ENCODE peak calls at places on chromosomes 12 and 14, in eight cellular contexts. J, K, Y, A, C, Q, W and V are unnamed samples.

GRCh38 chr12:45216297-45216982 is 545 bp downstream of the ANO6 start:
- DNase-seq in J (peak; percentile 48), K (no peak), Y (peak; percentile 47), A (peak; percentile 67), C (peak; percentile 30), Q (peak; percentile 84), W (no peak), V (peak; percentile 81)

GRCh38 chr12:12792421-12792820 is 7.0 kb downstream of the APOLD1 start:
- DNase-seq in J (no peak), K (no peak), Y (no peak), A (no peak), C (no peak), Q (no peak), W (no peak), V (no peak)

GRCh38 chr12:105852958-105853357 is 285.8 kb downstream of the NUAK1 start:
- DNase-seq in J (no peak), K (no peak), Y (no peak), A (no peak), C (no peak), Q (no peak), W (no peak), V (no peak)

GRCh38 chr14:94680498-94681288 is 68.5 kb downstream of the SERPINA3 start:
- DNase-seq in J (no peak), K (no peak), Y (no peak), A (no peak), C (peak; percentile 84), Q (no peak), W (no peak), V (no peak)

GRCh38 chr14:52923902-52924575 is 26.8 kb downstream of the FERMT2 start:
- DNase-seq in J (no peak), K (no peak), Y (no peak), A (no peak), C (peak; percentile 43), Q (peak; percentile 51), W (no peak), V (no peak)

GRCh38 chr14:84857129-84857528 is 672.8 kb upstream of the FLRT2 start:
- DNase-seq in J (no peak), K (no peak), Y (no peak), A (no peak), C (no peak), Q (no peak), W (no peak), V (no peak)

GRCh38 chr12:15928345-15928744 is 17.2 kb downstream of the DERA start:
- DNase-seq in J (peak; percentile 71), K (no peak), Y (no peak), A (peak; percentile 59), C (peak; percentile 24), Q (no peak), W (no peak), V (no peak)

GRCh38 chr12:2258035-2258434 is 205.2 kb downstream of the CACNA1C start:
- DNase-seq in J (no peak), K (no peak), Y (no peak), A (no peak), C (no peak), Q (no peak), W (no peak), V (no peak)

GRCh38 chr14:69629225-69630127 is 18.1 kb downstream of the SUSD6 start:
- DNase-seq in J (no peak), K (no peak), Y (no peak), A (no peak), C (no peak), Q (no peak), W (no peak), V (peak; percentile 35)

GRCh38 chr12:10672231-10672868 is 1.5 kb downstream of the STYK1 start:
- DNase-seq in J (no peak), K (no peak), Y (peak; percentile 42), A (no peak), C (no peak), Q (peak; percentile 23), W (no peak), V (no peak)

DNA sequence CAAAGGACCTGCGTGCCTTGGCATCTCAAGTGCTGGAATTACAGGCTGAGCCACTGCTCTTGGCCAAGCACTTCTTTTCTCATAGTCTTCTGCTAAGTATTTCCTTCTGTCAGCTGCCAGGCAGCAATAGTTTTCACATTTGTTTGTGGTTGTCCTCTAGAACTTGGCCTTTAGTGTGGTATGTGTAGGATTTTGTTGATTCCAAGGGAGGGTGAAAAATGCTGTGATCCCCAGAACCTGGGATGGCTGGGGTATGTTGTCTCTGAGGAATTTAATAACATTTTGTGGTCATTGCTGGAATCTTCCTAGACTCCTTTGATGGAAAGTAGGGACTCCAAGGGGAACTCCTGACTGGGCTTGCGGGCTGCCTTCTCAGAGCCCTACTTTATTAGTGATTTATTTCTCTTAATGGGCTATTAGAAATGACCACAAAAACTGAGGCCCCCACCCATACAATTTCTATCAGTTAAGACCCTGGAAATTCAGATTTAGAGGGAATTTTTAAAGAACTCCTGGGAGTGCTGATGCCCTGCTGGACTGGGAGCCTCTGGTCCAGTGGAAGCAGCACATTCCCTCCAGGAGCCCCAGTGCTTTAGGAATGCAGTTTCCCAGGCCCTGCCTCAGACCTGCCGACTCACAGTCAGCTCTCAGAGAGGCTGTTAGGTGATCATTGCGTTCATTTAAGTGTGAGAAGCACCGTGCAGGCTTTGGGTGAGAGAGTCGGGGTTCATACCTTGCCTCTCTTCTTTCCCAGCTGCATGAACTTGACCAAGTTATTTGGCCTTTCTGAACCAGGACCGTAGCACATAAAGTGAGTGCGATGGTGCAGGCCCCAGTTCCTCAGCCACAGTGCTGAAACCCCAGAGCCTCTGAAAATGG is 22.7 kb downstream of the TRAF3 start:
- DNase-seq in J (peak; percentile 43), K (no peak), Y (no peak), A (no peak), C (no peak), Q (no peak), W (no peak), V (no peak)
- H3K79me2 ChIP-seq in J (peaks cover 1% of the 10 kb centered on the region), K (peaks cover 84% of the 10 kb centered on the region), Y (peaks cover 51% of the 10 kb centered on the region), A (peaks cover 40% of the 10 kb centered on the region), C (peaks cover 6% of the 10 kb centered on the region), Q (peaks cover 18% of the 10 kb centered on the region), W (no peaks in the 10 kb centered on the region), V (no peaks in the 10 kb centered on the region)

DNA sequence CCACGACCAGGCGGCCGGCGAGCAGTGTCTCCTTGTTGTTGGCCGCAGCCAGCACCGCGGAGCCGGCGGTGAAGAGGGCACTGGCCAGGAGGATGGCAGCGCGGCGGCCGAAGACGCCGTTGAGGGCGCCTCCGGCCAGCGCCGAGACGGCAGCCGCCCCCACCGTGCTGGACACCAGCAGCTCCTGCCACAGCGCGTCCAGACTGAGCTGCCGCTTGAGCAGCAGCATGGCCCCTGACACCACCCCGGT is 691 bp downstream of the SLC2A13 start:
- DNase-seq in J (peak; percentile 24), K (no peak), Y (no peak), A (no peak), C (no peak), Q (no peak), W (no peak), V (no peak)
- H3K4me2 ChIP-seq in J (peak overlapping the region; percentile 81), K (peak overlapping the region; percentile 93), Y (peak overlapping the region; percentile 85), A (peak overlapping the region; percentile 32), C (peak overlapping the region; percentile 94), Q (peak overlapping the region; percentile 78), W (peak overlapping the region; percentile 77), V (peak overlapping the region; percentile 87)

DNA sequence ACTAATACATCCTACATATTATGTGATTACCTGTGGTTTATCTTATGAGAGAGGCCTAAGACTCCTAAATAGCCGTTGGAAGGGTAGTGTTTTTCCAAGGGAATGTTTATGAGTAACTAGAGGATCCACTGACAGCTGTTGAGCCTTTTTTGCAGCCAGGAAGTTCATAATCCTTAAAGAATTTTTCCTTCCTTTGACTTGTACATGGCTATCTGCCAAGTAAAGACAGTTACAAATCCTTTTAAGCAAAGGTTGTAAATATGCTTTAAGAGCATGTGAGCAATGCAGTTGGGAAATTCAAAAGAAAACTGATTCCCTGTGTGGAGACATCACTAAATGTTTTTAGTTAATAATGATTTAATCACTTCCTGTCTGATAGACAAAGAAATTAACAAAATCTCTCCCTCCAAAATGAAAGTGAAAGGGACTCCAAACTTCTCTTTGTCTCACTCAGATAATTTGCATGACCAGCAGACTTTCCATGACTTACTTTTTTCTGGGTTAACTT is 333.8 kb downstream of the PDZRN4 start:
- DNase-seq in J (peak; percentile 89), K (no peak), Y (no peak), A (peak; percentile 92), C (no peak), Q (no peak), W (no peak), V (no peak)
- H2AFZ ChIP-seq in J (peak overlapping the region; percentile 22), K (peak overlapping the region; percentile 36), Y (no peak overlapping the region), A (peak overlapping the region; percentile 37), C (no peak overlapping the region), Q (no peak overlapping the region), W (peak overlapping the region; percentile 38), V (peak overlapping the region; percentile 40)

GRCh38 chr12:48489012-48489411 is 6.7 kb downstream of the C12orf54 start:
- DNase-seq in J (no peak), K (no peak), Y (no peak), A (no peak), C (no peak), Q (no peak), W (no peak), V (no peak)
- H3K79me2 ChIP-seq in J (no peaks in the 10 kb centered on the region), K (no peaks in the 10 kb centered on the region), Y (no peaks in the 10 kb centered on the region), A (no peaks in the 10 kb centered on the region), C (no peaks in the 10 kb centered on the region), Q (no peaks in the 10 kb centered on the region), W (no peaks in the 10 kb centered on the region), V (no peaks in the 10 kb centered on the region)

GRCh38 chr14:59358774-59359173 is 106.4 kb downstream of the GPR135 start:
- DNase-seq in J (no peak), K (no peak), Y (no peak), A (no peak), C (no peak), Q (no peak), W (no peak), V (no peak)

GRCh38 chr14:59363545-59364226 is 101.5 kb downstream of the GPR135 start:
- DNase-seq in J (no peak), K (no peak), Y (peak; percentile 58), A (peak; percentile 74), C (no peak), Q (no peak), W (no peak), V (no peak)

GRCh38 chr14:59360923-59361794 is 104.0 kb downstream of the GPR135 start:
- DNase-seq in J (peak; percentile 75), K (peak; percentile 86), Y (peak; percentile 99), A (peak; percentile 43), C (peak; percentile 59), Q (no peak), W (no peak), V (no peak)

GRCh38 chr14:59359451-59360124 is 105.6 kb downstream of the GPR135 start:
- DNase-seq in J (no peak), K (no peak), Y (no peak), A (no peak), C (no peak), Q (no peak), W (no peak), V (no peak)

GRCh38 chr14:59362533-59362932 is 102.6 kb downstream of the GPR135 start:
- DNase-seq in J (no peak), K (peak; percentile 43), Y (no peak), A (peak; percentile 33), C (no peak), Q (no peak), W (no peak), V (no peak)
- H3K4me2 ChIP-seq in J (peak overlapping the region; percentile 15), K (peak overlapping the region; percentile 73), Y (peak overlapping the region; percentile 73), A (no peak overlapping the region), C (no peak overlapping the region), Q (no peak overlapping the region), W (no peak overlapping the region), V (no peak overlapping the region)